ENCODE peak calls at places on chromosomes 2 and 18, in nine cellular contexts. X, E, M, V, D, Q, Y, O and A are unnamed samples.

GRCh38 chr2:105836840-105837692 is 92.4 kb downstream of the NCK2 start:
- DNase-seq in X (no peak), E (no peak), M (no peak), V (no peak), D (no peak), Q (no peak), Y (no peak), O (no peak), A (peak)

GRCh38 chr2:239399404-239399999 is 1.3 kb downstream of the HDAC4 start:
- DNase-seq in X (no peak), E (peak), M (peak), V (peak), D (no peak), Q (no peak), Y (no peak), O (no peak), A (peak)

GRCh38 chr2:129178356-129178755 is 801.1 kb upstream of the RAB6C start:
- DNase-seq in X (no peak), E (no peak), M (no peak), V (no peak), D (no peak), Q (peak), Y (no peak), O (peak), A (no peak)

GRCh38 chr2:70226781-70227180 is 21.6 kb downstream of the TIA1 start:
- DNase-seq in X (no peak), E (no peak), M (no peak), V (no peak), D (no peak), Q (no peak), Y (no peak), O (no peak), A (no peak)

GRCh38 chr2:108345941-108346340 is 31.8 kb upstream of the SULT1C4 start:
- DNase-seq in X (no peak), E (no peak), M (no peak), V (peak), D (no peak), Q (no peak), Y (no peak), O (no peak), A (no peak)

GRCh38 chr2:239311132-239312040 is 89.4 kb downstream of the HDAC4 start:
- DNase-seq in X (no peak), E (peak), M (no peak), V (peak), D (no peak), Q (peak), Y (no peak), O (peak), A (no peak)

GRCh38 chr2:79139423-79139822 is 19.1 kb downstream of the REG1A start:
- DNase-seq in X (no peak), E (no peak), M (no peak), V (no peak), D (no peak), Q (no peak), Y (no peak), O (no peak), A (no peak)

GRCh38 chr2:119011162-119011909 is 69.3 kb downstream of the MARCO start:
- DNase-seq in X (peak), E (peak), M (peak), V (peak), D (no peak), Q (no peak), Y (no peak), O (no peak), A (peak)

GRCh38 chr18:36758001-36758400 is 70.8 kb downstream of the TPGS2 start:
- DNase-seq in X (no peak), E (no peak), M (no peak), V (no peak), D (no peak), Q (no peak), Y (no peak), O (no peak), A (no peak)

GRCh38 chr2:159617651-159618050 is 1.3 kb upstream of the BAZ2B start:
- DNase-seq in X (no peak), E (no peak), M (peak), V (peak), D (no peak), Q (no peak), Y (no peak), O (no peak), A (no peak)

GRCh38 chr2:54336136-54336976 is 80.3 kb upstream of the TSPYL6 start:
- DNase-seq in X (no peak), E (no peak), M (peak), V (no peak), D (no peak), Q (no peak), Y (peak), O (no peak), A (no peak)

GRCh38 chr2:27889774-27890145 is 427 bp downstream of the RBKS start:
- DNase-seq in X (no peak), E (no peak), M (no peak), V (peak), D (no peak), Q (no peak), Y (no peak), O (peak), A (no peak)

GRCh38 chr2:70523996-70524965 is 29.3 kb downstream of the TGFA start:
- DNase-seq in X (no peak), E (peak), M (peak), V (peak), D (no peak), Q (peak), Y (peak), O (no peak), A (no peak)

GRCh38 chr2:204451766-204452165 is 93.5 kb upstream of the PARD3B start:
- DNase-seq in X (no peak), E (no peak), M (no peak), V (no peak), D (no peak), Q (no peak), Y (no peak), O (no peak), A (no peak)

GRCh38 chr18:50194623-50195532 is at the start of gene MYO5B:
- DNase-seq in X (peak), E (peak), M (no peak), V (peak), D (peak), Q (peak), Y (no peak), O (no peak), A (peak)

GRCh38 chr18:48773821-48774220 is 176.9 kb downstream of the SMAD7 start:
- DNase-seq in X (no peak), E (no peak), M (no peak), V (no peak), D (no peak), Q (no peak), Y (no peak), O (no peak), A (no peak)

GRCh38 chr2:7097353-7097895 is 180.2 kb downstream of the RNF144A start:
- DNase-seq in X (peak), E (peak), M (peak), V (peak), D (peak), Q (no peak), Y (no peak), O (peak), A (peak)

GRCh38 chr2:207416111-207416510 is 113.7 kb upstream of the CREB1 start:
- DNase-seq in X (no peak), E (no peak), M (peak), V (no peak), D (no peak), Q (no peak), Y (no peak), O (no peak), A (no peak)

GRCh38 chr2:26873584-26873983 is 25.7 kb downstream of the DPYSL5 start:
- DNase-seq in X (no peak), E (no peak), M (no peak), V (no peak), D (no peak), Q (no peak), Y (no peak), O (no peak), A (no peak)
- TF ChIP-seq CTCF in X (no peak), E (no peak), M (no peak), V (no peak), D (no peak), Q (no peak), Y (no peak), O (no peak), A (no peak)

GRCh38 chr18:41899535-41899934 is 55.5 kb upstream of the PIK3C3 start:
- DNase-seq in X (no peak), E (no peak), M (no peak), V (no peak), D (no peak), Q (no peak), Y (no peak), O (no peak), A (no peak)
- TF ChIP-seq CTCF in X (no peak), E (peak), M (no peak), V (no peak), D (no peak), Q (peak), Y (no peak), O (no peak), A (no peak)

GRCh38 chr2:46487667-46488333 is 8.4 kb downstream of the TMEM247 start:
- DNase-seq in X (no peak), E (no peak), M (peak), V (peak), D (no peak), Q (no peak), Y (peak), O (peak), A (no peak)

GRCh38 chr2:46486441-46486840 is 7.1 kb downstream of the TMEM247 start:
- DNase-seq in X (no peak), E (no peak), M (no peak), V (no peak), D (no peak), Q (no peak), Y (no peak), O (no peak), A (no peak)

GRCh38 chr2:46489430-46489829 is 10.1 kb downstream of the TMEM247 start:
- DNase-seq in X (no peak), E (no peak), M (no peak), V (peak), D (no peak), Q (no peak), Y (no peak), O (no peak), A (no peak)

GRCh38 chr2:46490521-46491141 is 11.3 kb downstream of the TMEM247 start:
- DNase-seq in X (no peak), E (peak), M (peak), V (peak), D (peak), Q (no peak), Y (no peak), O (peak), A (peak)

DNA sequence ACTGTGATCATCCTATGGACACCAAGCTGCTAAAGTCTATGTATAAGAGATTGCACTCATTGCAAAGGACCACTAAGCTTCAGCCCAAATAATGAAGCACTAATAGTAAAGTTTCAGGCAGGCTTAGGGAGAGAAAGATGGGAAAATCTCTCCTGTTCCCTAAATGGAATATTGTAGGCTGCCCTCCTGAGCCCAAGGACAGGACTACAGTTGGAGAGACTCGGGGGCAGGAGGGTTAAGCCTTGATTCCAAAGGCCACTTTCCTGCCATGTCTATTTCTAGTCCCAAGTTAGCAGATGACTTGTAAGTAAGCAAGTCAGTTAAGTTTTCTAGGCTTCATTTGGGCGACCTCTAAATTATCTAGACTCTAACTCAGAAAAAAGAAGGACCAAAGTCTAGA is 9.0 kb downstream of the TMEM247 start:
- DNase-seq in X (no peak), E (no peak), M (no peak), V (no peak), D (no peak), Q (no peak), Y (no peak), O (no peak), A (no peak)
- TF ChIP-seq CTCF in X (no peak), E (peak), M (peak), V (no peak), D (no peak), Q (no peak), Y (peak), O (no peak), A (no peak)

DNA sequence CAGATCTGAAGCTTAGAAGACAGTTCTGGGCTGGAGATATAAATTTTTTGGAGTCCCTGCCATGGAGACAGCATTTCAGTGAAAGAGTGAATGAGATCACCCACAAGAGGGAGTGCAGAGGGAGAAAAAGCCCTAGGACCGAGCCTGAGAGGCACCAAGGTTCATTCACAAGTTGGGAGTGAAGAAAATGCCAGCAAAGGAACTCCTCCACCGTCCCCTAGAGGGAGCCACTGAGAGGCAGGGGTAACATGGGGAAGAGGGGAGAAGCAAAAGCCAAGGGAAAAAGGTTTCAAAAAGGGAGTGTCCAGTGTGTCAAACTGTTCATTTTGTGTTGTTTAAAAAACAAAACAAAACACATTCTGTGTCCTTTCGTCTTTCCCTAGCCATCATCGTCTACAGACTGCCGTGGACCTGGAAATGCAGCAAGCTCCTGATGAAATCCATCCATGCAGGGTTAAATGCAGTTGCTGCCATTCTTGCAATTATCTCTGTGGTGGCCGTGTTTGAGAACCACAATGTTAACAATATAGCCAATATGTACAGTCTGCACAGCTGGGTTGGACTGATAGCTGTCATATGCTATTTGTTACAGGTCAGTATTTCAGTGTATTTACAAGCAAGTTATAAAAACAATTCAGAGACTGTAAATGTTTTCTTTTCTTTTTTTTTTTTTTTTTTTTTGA is 19.1 kb downstream of the CYBRD1 start:
- DNase-seq in X (no peak), E (peak), M (peak), V (no peak), D (peak), Q (no peak), Y (no peak), O (no peak), A (peak)
- TF ChIP-seq CTCF in X (peak), E (peak), M (peak), V (no peak), D (peak), Q (peak), Y (peak), O (no peak), A (peak)

DNA sequence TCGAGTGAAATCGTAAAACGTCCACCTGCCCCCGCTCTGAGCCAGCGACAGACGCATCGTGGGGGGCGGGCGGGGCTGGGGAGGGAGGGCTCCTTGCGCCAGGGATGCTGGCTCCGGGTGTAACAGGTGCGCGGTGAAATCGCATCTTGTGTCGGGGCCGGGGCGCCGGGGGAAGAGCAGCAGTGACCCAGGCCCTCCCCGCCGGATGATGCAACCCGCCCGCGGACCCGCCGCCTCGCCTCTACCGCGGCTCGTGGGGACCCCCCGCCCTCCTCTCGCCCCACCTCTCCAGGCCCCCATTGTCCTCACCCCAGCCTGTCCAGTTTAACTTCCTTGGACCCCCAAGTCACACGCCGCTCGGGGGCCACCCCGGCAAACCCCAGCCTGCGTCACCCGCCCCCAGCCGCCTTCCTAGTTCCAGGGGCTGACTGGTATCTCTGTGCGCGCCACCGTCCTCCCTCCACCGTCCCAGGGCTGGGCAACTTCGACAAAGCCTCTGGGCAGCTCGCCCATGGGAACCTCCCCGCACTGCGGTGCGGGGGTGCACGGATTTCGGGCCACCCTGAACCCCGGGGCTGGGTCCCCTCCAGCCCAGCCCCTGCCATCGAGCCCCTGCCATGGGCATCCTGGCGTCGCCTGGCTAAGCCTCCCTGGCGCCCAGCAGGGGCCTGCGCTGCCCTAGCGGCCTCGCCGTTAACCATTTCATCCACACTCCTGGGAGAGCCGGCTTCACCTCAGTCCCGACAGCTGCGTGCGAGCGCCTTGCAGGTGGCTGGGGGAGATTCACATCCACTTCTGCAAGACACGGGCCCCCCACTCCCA is 799 bp upstream of the KIF1A start:
- DNase-seq in X (no peak), E (peak), M (no peak), V (peak), D (no peak), Q (peak), Y (no peak), O (no peak), A (no peak)
- TF ChIP-seq CTCF in X (no peak), E (peak), M (no peak), V (no peak), D (no peak), Q (no peak), Y (no peak), O (no peak), A (no peak)

GRCh38 chr2:189157939-189158338 is 21.6 kb downstream of the COL5A2 start:
- DNase-seq in X (no peak), E (no peak), M (no peak), V (no peak), D (no peak), Q (no peak), Y (no peak), O (no peak), A (no peak)

GRCh38 chr2:189155795-189156194 is 23.8 kb downstream of the COL5A2 start:
- DNase-seq in X (no peak), E (no peak), M (peak), V (no peak), D (no peak), Q (no peak), Y (no peak), O (no peak), A (no peak)

GRCh38 chr2:189159273-189159672 is 20.3 kb downstream of the COL5A2 start:
- DNase-seq in X (no peak), E (no peak), M (no peak), V (no peak), D (no peak), Q (no peak), Y (no peak), O (no peak), A (no peak)

GRCh38 chr2:189159717-189160116 is 19.8 kb downstream of the COL5A2 start:
- DNase-seq in X (no peak), E (no peak), M (no peak), V (no peak), D (no peak), Q (no peak), Y (no peak), O (no peak), A (no peak)

GRCh38 chr2:189157431-189157830 is 22.1 kb downstream of the COL5A2 start:
- DNase-seq in X (no peak), E (no peak), M (peak), V (no peak), D (no peak), Q (no peak), Y (no peak), O (no peak), A (no peak)
- TF ChIP-seq CTCF in X (no peak), E (no peak), M (no peak), V (no peak), D (no peak), Q (no peak), Y (no peak), O (no peak), A (no peak)

DNA sequence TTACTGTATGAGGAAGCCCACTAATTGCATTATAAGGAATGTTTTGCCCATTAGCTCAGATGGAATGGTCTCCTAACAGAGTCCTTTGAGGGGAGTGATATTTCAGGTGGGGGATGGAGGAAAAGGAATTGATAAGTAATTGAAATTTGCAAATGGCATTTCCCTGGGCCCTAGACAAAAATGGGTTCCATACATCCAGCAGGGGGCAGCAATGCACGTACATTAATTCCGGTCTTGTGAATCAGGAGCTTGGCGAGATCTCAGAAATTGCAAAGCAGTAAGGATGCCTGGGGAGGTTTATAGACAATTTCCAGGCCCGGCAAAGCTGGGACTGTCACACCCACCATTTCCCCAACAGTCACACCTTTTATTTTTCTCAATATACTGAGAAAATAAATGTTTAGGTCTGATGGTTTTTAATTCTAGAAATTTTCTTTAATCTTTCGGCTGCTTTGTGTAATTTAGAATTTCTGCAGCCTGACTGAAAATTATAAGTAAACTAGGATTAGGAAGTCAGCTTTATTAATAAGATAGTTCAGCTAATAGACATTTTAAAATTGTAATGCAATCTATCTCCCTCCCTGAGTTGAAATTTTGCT is 122.8 kb downstream of the LYPD1 start:
- DNase-seq in X (peak), E (peak), M (peak), V (peak), D (peak), Q (no peak), Y (peak), O (no peak), A (peak)
- TF ChIP-seq CTCF in X (peak), E (peak), M (peak), V (peak), D (peak), Q (peak), Y (peak), O (peak), A (peak)

GRCh38 chr18:44325903-44326650 is 354.6 kb upstream of the SETBP1 start:
- DNase-seq in X (peak), E (peak), M (peak), V (peak), D (peak), Q (no peak), Y (no peak), O (no peak), A (peak)
- TF ChIP-seq CTCF in X (peak), E (peak), M (peak), V (no peak), D (peak), Q (peak), Y (peak), O (no peak), A (peak)